ENCODE peak calls at places on chromosomes 4 and X, in nine cellular contexts. E is mammary epithelial cell; C is right cardiac atrium; I is testis; R is mesendoderm; H is fibroblast of lung; D is breast epithelium; P is CD4-positive, alpha-beta memory T cell; S is uterus. M is an unnamed sample.

GRCh38 chr4:99383833-99384392 is 31.4 kb upstream of the ADH1C start:
- DNase-seq in E (no peak), C (peak; percentile 41), I (peak; percentile 52), R (no peak), H (peak; percentile 99), D (no peak), P (no peak), S (peak; percentile 84), M (peak; percentile 47)

GRCh38 chrX:129139837-129140679 is 383.2 kb downstream of the SMARCA1 start:
- DNase-seq in E (no peak), C (no peak), I (no peak), R (no peak), H (no peak), D (no peak), P (no peak), S (no peak), M (no peak)

GRCh38 chrX:34578237-34578636 is 78.8 kb downstream of the TMEM47 start:
- DNase-seq in E (peak; percentile 10), C (no peak), I (no peak), R (peak; percentile 22), H (peak; percentile 68), D (no peak), P (no peak), S (no peak), M (peak; percentile 4)

GRCh38 chr4:70183168-70183939 is 12.2 kb upstream of the ODAM start:
- DNase-seq in E (peak; percentile 10), C (no peak), I (peak; percentile 58), R (peak; percentile 80), H (peak; percentile 79), D (no peak), P (no peak), S (no peak), M (no peak)

GRCh38 chrX:39613997-39614679 is 483.6 kb downstream of the BCOR start:
- DNase-seq in E (peak; percentile 50), C (no peak), I (no peak), R (peak; percentile 4), H (no peak), D (no peak), P (peak; percentile 14), S (no peak), M (no peak)

GRCh38 chr4:101103381-101104142 is 243.8 kb downstream of the PPP3CA start:
- DNase-seq in E (no peak), C (no peak), I (no peak), R (peak; percentile 61), H (peak; percentile 64), D (no peak), P (no peak), S (no peak), M (no peak)

GRCh38 chrX:24186483-24186882 is 37.0 kb downstream of the ZFX start:
- DNase-seq in E (no peak), C (no peak), I (no peak), R (no peak), H (no peak), D (no peak), P (no peak), S (no peak), M (no peak)

GRCh38 chr4:78058591-78059523 is 1.7 kb downstream of the FRAS1 start:
- DNase-seq in E (peak; percentile 50), C (peak; percentile 79), I (peak; percentile 31), R (peak; percentile 91), H (peak; percentile 17), D (no peak), P (no peak), S (peak; percentile 17), M (peak; percentile 28)

GRCh38 chr4:16530688-16531635 is 304.7 kb upstream of the TAPT1 start:
- DNase-seq in E (no peak), C (no peak), I (no peak), R (no peak), H (peak; percentile 62), D (no peak), P (no peak), S (no peak), M (no peak)

GRCh38 chr4:704198-704891 is 1.3 kb upstream of the PCGF3 start:
- DNase-seq in E (no peak), C (peak; percentile 74), I (no peak), R (no peak), H (no peak), D (no peak), P (no peak), S (no peak), M (no peak)

GRCh38 chr4:40065010-40065409 is 8.4 kb downstream of the N4BP2 start:
- DNase-seq in E (no peak), C (no peak), I (no peak), R (no peak), H (no peak), D (no peak), P (no peak), S (no peak), M (no peak)

GRCh38 chrX:38312436-38312835 is 14.9 kb downstream of the RPGR start:
- DNase-seq in E (peak; percentile 76), C (no peak), I (no peak), R (no peak), H (peak; percentile 57), D (no peak), P (no peak), S (no peak), M (no peak)

GRCh38 chr4:75030649-75031235 is 97.8 kb downstream of the PARM1 start:
- DNase-seq in E (no peak), C (peak; percentile 62), I (no peak), R (no peak), H (no peak), D (no peak), P (no peak), S (no peak), M (no peak)

GRCh38 chr4:23485793-23486192 is 404.1 kb downstream of the PPARGC1A start:
- DNase-seq in E (no peak), C (no peak), I (no peak), R (no peak), H (no peak), D (no peak), P (no peak), S (no peak), M (no peak)

GRCh38 chr4:99219072-99219471 is at the start of gene ADH6:
- DNase-seq in E (no peak), C (no peak), I (no peak), R (peak; percentile 52), H (no peak), D (no peak), P (no peak), S (no peak), M (no peak)

GRCh38 chr4:186069734-186070133 is 778 bp downstream of the TLR3 start:
- DNase-seq in E (no peak), C (no peak), I (no peak), R (no peak), H (no peak), D (no peak), P (no peak), S (no peak), M (no peak)

GRCh38 chr4:152115794-152116193 is 355.0 kb upstream of the GATB start:
- DNase-seq in E (no peak), C (peak; percentile 38), I (peak; percentile 48), R (no peak), H (no peak), D (no peak), P (peak; percentile 65), S (no peak), M (peak; percentile 36)

GRCh38 chrX:32933548-32933947 is 277.8 kb downstream of the DMD start:
- DNase-seq in E (no peak), C (no peak), I (no peak), R (peak; percentile 11), H (no peak), D (no peak), P (no peak), S (no peak), M (no peak)

DNA sequence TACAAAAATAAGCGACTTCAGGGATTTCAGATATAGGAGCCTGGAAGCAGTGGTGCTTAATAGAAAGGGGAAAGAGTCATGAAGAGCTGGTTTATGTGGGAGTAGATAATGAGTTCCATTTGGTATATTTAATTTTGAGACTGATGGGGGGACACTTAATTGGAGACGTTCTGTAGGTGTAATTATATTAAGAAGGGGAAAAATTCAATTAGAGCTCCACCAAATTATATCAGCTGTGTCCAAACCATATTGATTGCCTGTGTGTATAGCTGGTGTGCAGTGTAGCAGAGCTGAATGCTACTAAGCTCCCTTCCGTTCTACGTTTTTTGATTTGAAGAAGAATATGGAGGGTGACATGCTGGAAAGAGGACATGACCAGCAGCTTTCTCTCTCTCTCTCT is 282.3 kb downstream of the DMD start:
- DNase-seq in E (no peak), C (no peak), I (no peak), R (no peak), H (no peak), D (no peak), P (no peak), S (no peak), M (no peak)
- H3K4me3 ChIP-seq in E (no peak overlapping the region), C (no peak overlapping the region), I (no peak overlapping the region), R (no peak overlapping the region), H (no peak overlapping the region), D (no peak overlapping the region), P (no peak overlapping the region), S (no peak overlapping the region), M (no peak overlapping the region)

GRCh38 chr4:133555671-133556070 is 406.6 kb downstream of the PCDH10 start:
- DNase-seq in E (no peak), C (no peak), I (no peak), R (no peak), H (peak; percentile 42), D (no peak), P (no peak), S (no peak), M (no peak)

GRCh38 chr4:133550436-133550835 is 401.3 kb downstream of the PCDH10 start:
- DNase-seq in E (no peak), C (no peak), I (no peak), R (no peak), H (no peak), D (no peak), P (no peak), S (no peak), M (no peak)
- H3K27ac ChIP-seq in E (no peak overlapping the region), C (no peak overlapping the region), I (no peak overlapping the region), R (no peak overlapping the region), H (no peak overlapping the region), D (no peak overlapping the region), P (no peak overlapping the region), S (no peak overlapping the region), M (no peak overlapping the region)

GRCh38 chr4:142826503-142827241 is 19.4 kb downstream of the INPP4B start:
- DNase-seq in E (no peak), C (no peak), I (no peak), R (no peak), H (no peak), D (no peak), P (no peak), S (no peak), M (no peak)
- H3K4me3 ChIP-seq in E (no peak overlapping the region), C (no peak overlapping the region), I (no peak overlapping the region), R (no peak overlapping the region), H (no peak overlapping the region), D (no peak overlapping the region), P (no peak overlapping the region), S (no peak overlapping the region), M (no peak overlapping the region)

GRCh38 chr4:182828678-182829025 is 88.5 kb downstream of the DCTD start:
- DNase-seq in E (no peak), C (no peak), I (no peak), R (no peak), H (no peak), D (no peak), P (no peak), S (no peak), M (no peak)
- H3K27ac ChIP-seq in E (no peak overlapping the region), C (no peak overlapping the region), I (no peak overlapping the region), R (no peak overlapping the region), H (no peak overlapping the region), D (no peak overlapping the region), P (no peak overlapping the region), S (no peak overlapping the region), M (no peak overlapping the region)

GRCh38 chrX:153694687-153695270 is 7.1 kb downstream of the SLC6A8 start:
- DNase-seq in E (no peak), C (peak; percentile 44), I (no peak), R (no peak), H (no peak), D (no peak), P (no peak), S (no peak), M (no peak)
- H3K4me3 ChIP-seq in E (no peak overlapping the region), C (no peak overlapping the region), I (no peak overlapping the region), R (no peak overlapping the region), H (no peak overlapping the region), D (no peak overlapping the region), P (no peak overlapping the region), S (no peak overlapping the region), M (no peak overlapping the region)